ENCODE peak calls at places on chromosome 1, in five cellular contexts. X is endothelial cell, D is tibial artery, E is bronchial epithelial cell, H is mucosa of descending colon. Y is an unnamed sample.

GRCh38 chr1:31215083-31215570 is 24.6 kb downstream of the NKAIN1 start:
- DNase-seq in X (no peak), D (no peak), E (no peak), H (no peak), Y (no peak)

GRCh38 chr1:201554789-201555592 is 16.1 kb downstream of the NAV1 start:
- DNase-seq in X (no peak), D (no peak), E (no peak), H (no peak), Y (no peak)

GRCh38 chr1:178864326-178864725 is 6.6 kb downstream of the ANGPTL1 start:
- DNase-seq in X (no peak), D (no peak), E (no peak), H (no peak), Y (no peak)

GRCh38 chr1:208997726-208998312 is 585.7 kb upstream of the CAMK1G start:
- DNase-seq in X (no peak), D (no peak), E (peak), H (no peak), Y (no peak)

GRCh38 chr1:50971748-50972305 is 1.8 kb downstream of the CDKN2C start:
- DNase-seq in X (no peak), D (no peak), E (no peak), H (no peak), Y (peak)

GRCh38 chr1:155177192-155177917 is 3.7 kb downstream of the TRIM46 start:
- DNase-seq in X (peak), D (no peak), E (peak), H (no peak), Y (no peak)

GRCh38 chr1:37363535-37363934 is 110.8 kb upstream of the ZC3H12A start:
- DNase-seq in X (no peak), D (no peak), E (no peak), H (no peak), Y (no peak)

GRCh38 chr1:168179411-168180147 is 817 bp downstream of the TIPRL start:
- DNase-seq in X (no peak), D (no peak), E (peak), H (no peak), Y (peak)

GRCh38 chr1:111269820-111270406 is 20.7 kb upstream of the CHIA start:
- DNase-seq in X (no peak), D (no peak), E (peak), H (no peak), Y (no peak)

GRCh38 chr1:231487019-231487418 is 41.5 kb upstream of the TSNAX start:
- DNase-seq in X (no peak), D (no peak), E (peak), H (no peak), Y (no peak)

GRCh38 chr1:42941640-42942330 is 16.9 kb downstream of the SLC2A1 start:
- DNase-seq in X (no peak), D (peak), E (peak), H (peak), Y (peak)

GRCh38 chr1:172041689-172042088 is 200.4 kb downstream of the DNM3 start:
- DNase-seq in X (no peak), D (no peak), E (peak), H (no peak), Y (no peak)

GRCh38 chr1:233064988-233065387 is 114.6 kb downstream of the NTPCR start:
- DNase-seq in X (no peak), D (no peak), E (no peak), H (no peak), Y (no peak)

GRCh38 chr1:15525043-15525958 is 1.3 kb upstream of the CASP9 start:
- DNase-seq in X (no peak), D (peak), E (peak), H (peak), Y (no peak)

GRCh38 chr1:157770442-157771043 is 6.4 kb downstream of the FCRL2 start:
- DNase-seq in X (peak), D (no peak), E (peak), H (no peak), Y (no peak)

GRCh38 chr1:44002165-44002564 is 10.8 kb downstream of the CCDC24 start:
- DNase-seq in X (no peak), D (no peak), E (no peak), H (no peak), Y (no peak)

GRCh38 chr1:26838474-26839338 is 12.2 kb downstream of the ZDHHC18 start:
- DNase-seq in X (no peak), D (no peak), E (no peak), H (no peak), Y (peak)

GRCh38 chr1:27111771-27112573 is 43.0 kb downstream of the SLC9A1 start:
- DNase-seq in X (peak), D (peak), E (peak), H (peak), Y (peak)

GRCh38 chr1:244074559-244075171 is 23.6 kb downstream of the ZBTB18 start:
- DNase-seq in X (no peak), D (no peak), E (no peak), H (peak), Y (no peak)

GRCh38 chr1:200364121-200364759 is 45.6 kb downstream of the ZNF281 start:
- DNase-seq in X (no peak), D (no peak), E (peak), H (no peak), Y (no peak)

GRCh38 chr1:159207774-159208459 is 3.2 kb downstream of the ACKR1 start:
- DNase-seq in X (no peak), D (no peak), E (no peak), H (no peak), Y (no peak)

GRCh38 chr1:1202831-1203560 is 3.4 kb downstream of the TNFRSF18 start:
- DNase-seq in X (peak), D (no peak), E (peak), H (peak), Y (peak)

GRCh38 chr1:32540589-32540988 is 1.4 kb downstream of the ZBTB8A start:
- DNase-seq in X (no peak), D (peak), E (no peak), H (no peak), Y (peak)

GRCh38 chr1:22609291-22609690 is 27.1 kb upstream of the C1QA start:
- DNase-seq in X (no peak), D (no peak), E (no peak), H (no peak), Y (no peak)

GRCh38 chr1:159925713-159926066 is 383 bp upstream of the TAGLN2 start:
- DNase-seq in X (no peak), D (no peak), E (peak), H (no peak), Y (peak)

GRCh38 chr1:15705184-15705566 is 21.1 kb downstream of the PLEKHM2 start:
- DNase-seq in X (no peak), D (no peak), E (no peak), H (no peak), Y (no peak)

GRCh38 chr1:217542837-217543236 is 88.1 kb downstream of the GPATCH2 start:
- DNase-seq in X (no peak), D (no peak), E (no peak), H (no peak), Y (no peak)

GRCh38 chr1:217542136-217542777 is 88.6 kb downstream of the GPATCH2 start:
- DNase-seq in X (no peak), D (no peak), E (no peak), H (no peak), Y (no peak)

GRCh38 chr1:217539510-217539909 is 91.4 kb downstream of the GPATCH2 start:
- DNase-seq in X (no peak), D (no peak), E (no peak), H (no peak), Y (no peak)

GRCh38 chr1:217535601-217536377 is 95.1 kb downstream of the GPATCH2 start:
- DNase-seq in X (no peak), D (no peak), E (peak), H (no peak), Y (peak)

DNA sequence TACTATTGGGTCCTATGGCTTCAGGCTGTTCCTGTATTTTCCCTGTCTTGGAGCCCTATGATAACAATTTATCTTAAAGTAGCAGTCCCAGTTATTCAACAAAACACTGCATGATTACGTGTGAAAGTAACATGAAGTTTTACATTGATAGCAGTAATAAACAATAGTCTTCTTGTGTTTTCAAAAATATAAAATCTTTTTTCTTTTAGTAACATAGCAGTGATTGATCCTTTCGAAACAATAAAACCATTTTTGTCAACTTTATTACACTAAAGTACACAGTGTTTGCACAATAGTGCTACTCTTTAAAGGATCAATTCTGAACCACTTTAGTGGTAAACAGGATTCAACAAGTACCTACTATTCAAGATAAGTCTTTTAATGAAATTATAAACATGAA is 90.6 kb downstream of the GPATCH2 start:
- DNase-seq in X (no peak), D (no peak), E (no peak), H (no peak), Y (no peak)
- TF ChIP-seq CTCF in X (no peak), D (no peak), E (no peak), H (no peak), Y (no peak)

GRCh38 chr1:163874070-163874469 is 552.3 kb downstream of the NUF2 start:
- DNase-seq in X (no peak), D (no peak), E (no peak), H (no peak), Y (no peak)
- TF ChIP-seq CTCF in X (peak), D (no peak), E (no peak), H (no peak), Y (peak)

GRCh38 chr1:7121622-7121988 is 336.4 kb downstream of the CAMTA1 start:
- DNase-seq in X (no peak), D (peak), E (no peak), H (no peak), Y (no peak)

GRCh38 chr1:7117265-7117598 is 332.0 kb downstream of the CAMTA1 start:
- DNase-seq in X (no peak), D (no peak), E (no peak), H (no peak), Y (no peak)

GRCh38 chr1:7116001-7116400 is 330.7 kb downstream of the CAMTA1 start:
- DNase-seq in X (no peak), D (no peak), E (peak), H (no peak), Y (no peak)

GRCh38 chr1:7117599-7118281 is 332.5 kb downstream of the CAMTA1 start:
- DNase-seq in X (peak), D (peak), E (peak), H (no peak), Y (peak)

DNA sequence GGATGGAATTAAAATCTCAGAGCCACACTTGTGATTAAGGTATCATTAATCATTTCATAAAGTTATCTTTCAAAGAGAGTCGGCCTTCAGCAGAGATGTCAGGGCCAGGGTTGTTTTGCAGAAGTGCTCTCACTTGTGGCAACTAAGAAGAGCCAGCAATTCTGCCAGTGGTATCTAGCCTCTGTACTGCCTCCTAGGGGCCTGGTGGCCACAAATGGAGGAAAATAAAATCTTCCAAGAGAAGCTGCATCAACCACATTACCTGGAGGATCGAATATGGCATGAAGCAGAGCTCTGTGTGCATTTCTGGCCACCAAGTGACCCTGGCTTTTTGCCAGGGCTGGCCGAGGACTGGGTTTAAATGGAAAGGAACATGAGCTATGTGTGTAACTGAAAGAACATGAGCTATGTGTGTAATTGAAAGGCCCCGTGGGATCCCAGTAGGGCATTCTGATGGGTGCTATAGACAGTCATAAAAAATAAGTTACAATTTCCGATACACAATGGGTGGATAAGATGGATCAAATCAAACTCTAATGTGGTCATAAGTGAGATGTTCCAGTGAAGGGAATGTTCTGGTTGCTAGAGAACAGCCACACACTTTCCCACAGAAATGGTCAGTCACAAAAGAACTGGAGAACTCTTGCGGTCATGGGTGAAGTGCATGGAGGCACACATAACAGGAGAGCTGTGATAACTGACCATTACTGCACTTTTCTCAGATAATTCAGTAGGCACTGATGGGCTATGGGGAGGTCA is 335.8 kb downstream of the CAMTA1 start:
- DNase-seq in X (no peak), D (no peak), E (no peak), H (no peak), Y (no peak)
- TF ChIP-seq CTCF in X (peak), D (no peak), E (peak), H (no peak), Y (peak)

DNA sequence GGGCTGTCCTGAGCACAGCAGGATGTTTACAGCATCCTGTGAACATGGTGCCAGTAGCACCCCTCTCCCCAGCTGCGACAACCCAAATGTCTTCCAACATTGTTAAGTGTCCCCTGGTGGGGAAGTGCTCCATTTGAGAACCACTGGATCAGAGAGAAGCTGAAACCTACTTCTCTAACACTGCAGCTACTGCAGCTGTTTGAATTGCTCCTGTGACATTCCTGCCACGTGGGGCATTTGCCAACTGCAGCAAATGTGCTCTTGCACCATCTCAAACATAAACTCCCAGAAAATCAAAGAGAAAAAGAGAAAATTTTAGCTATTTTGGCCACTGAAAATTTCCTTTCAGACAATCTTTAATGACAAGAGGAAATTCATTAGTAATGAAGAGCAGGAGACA is 11.0 kb downstream of the SLC2A5 start:
- DNase-seq in X (no peak), D (no peak), E (no peak), H (no peak), Y (no peak)
- TF ChIP-seq CTCF in X (no peak), D (no peak), E (no peak), H (no peak), Y (no peak)

GRCh38 chr1:147492207-147492606 is 49.1 kb upstream of the BCL9 start:
- DNase-seq in X (no peak), D (no peak), E (no peak), H (no peak), Y (no peak)
- TF ChIP-seq CTCF in X (no peak), D (no peak), E (no peak), H (no peak), Y (no peak)